ENCODE peak calls at places on chromosomes 2 and 18, in nine cellular contexts. O is GM23338, S is HCT116, E is GM23248, Q is PC-9, C is hepatocyte, L is MM.1S, I is Karpas-422, J is SK-N-SH. M is an unnamed sample.

GRCh38 chr2:209969692-209970091 is 32.7 kb upstream of the RPE start:
- DNase-seq in S (no peak), Q (no peak), E (no peak), I (no peak), L (no peak), O (no peak), C (no peak), J (no peak), M (no peak)

GRCh38 chr2:237712477-237713377 is 85.3 kb downstream of the LRRFIP1 start:
- DNase-seq in E (no peak), S (no peak), O (no peak), J (no peak), C (no peak), Q (no peak), L (no peak), I (no peak), M (no peak)

GRCh38 chr2:127508621-127509034 is 17.7 kb downstream of the IWS1 start:
- DNase-seq in L (no peak), C (peak; percentile 75), I (peak; percentile 83), S (peak; percentile 66), E (peak; percentile 100), Q (peak; percentile 62), O (no peak), J (peak; percentile 66), M (no peak)

GRCh38 chr2:60629801-60630385 is 76.4 kb upstream of the BCL11A start:
- DNase-seq in L (no peak), I (no peak), E (peak; percentile 30), C (no peak), S (no peak), Q (no peak), O (no peak), J (no peak), M (no peak)

GRCh38 chr2:148756292-148756975 is 111.9 kb downstream of the EPC2 start:
- DNase-seq in Q (no peak), J (no peak), S (no peak), O (no peak), I (no peak), L (no peak), E (peak; percentile 81), C (no peak), M (no peak)

GRCh38 chr2:28393115-28393836 is 618 bp downstream of the FOSL2 start:
- DNase-seq in I (peak; percentile 63), L (peak; percentile 50), Q (peak; percentile 56), O (peak; percentile 55), E (peak; percentile 88), C (peak; percentile 74), J (peak; percentile 80), S (no peak), M (no peak)

GRCh38 chr18:39863916-39864315 is 2091.1 kb upstream of the PIK3C3 start:
- DNase-seq in I (no peak), Q (no peak), O (no peak), S (no peak), E (no peak), C (no peak), J (no peak), L (no peak), M (no peak)

GRCh38 chr2:121999273-121999672 is 243.8 kb downstream of the TSN start:
- DNase-seq in Q (no peak), O (no peak), J (peak; percentile 82), S (no peak), I (no peak), C (peak; percentile 50), L (no peak), E (peak; percentile 42), M (no peak)

GRCh38 chr2:238945433-238946150 is 97.7 kb downstream of the TWIST2 start:
- DNase-seq in Q (no peak), I (peak; percentile 83), E (peak; percentile 83), J (no peak), S (peak; percentile 10), C (peak; percentile 76), O (peak; percentile 68), L (no peak), M (no peak)

GRCh38 chr2:196737046-196737445 is 62.4 kb downstream of the GTF3C3 start:
- DNase-seq in L (no peak), Q (no peak), O (no peak), E (no peak), S (no peak), I (no peak), C (no peak), J (no peak), M (no peak)

GRCh38 chr2:70936979-70937811 is 1.5 kb downstream of the ATP6V1B1 start:
- DNase-seq in S (no peak), I (no peak), Q (peak; percentile 82), E (no peak), L (no peak), C (peak; percentile 30), O (no peak), J (no peak), M (no peak)

GRCh38 chr2:210429403-210430137 is 47.0 kb downstream of the LANCL1 start:
- DNase-seq in E (no peak), I (peak; percentile 20), S (no peak), C (no peak), L (no peak), Q (no peak), J (no peak), O (no peak), M (no peak)

GRCh38 chr2:121104721-121105141 is 180.3 kb downstream of the TFCP2L1 start:
- DNase-seq in C (peak; percentile 34), Q (no peak), I (no peak), L (no peak), O (no peak), S (no peak), J (no peak), E (peak; percentile 43), M (no peak)

GRCh38 chr2:73896362-73897239 is 3.8 kb downstream of the ACTG2 start:
- DNase-seq in J (no peak), L (no peak), S (no peak), I (no peak), O (peak; percentile 13), C (no peak), Q (no peak), E (peak; percentile 93), M (no peak)

GRCh38 chr2:170747921-170748320 is 22.3 kb upstream of the ERICH2 start:
- DNase-seq in L (no peak), S (no peak), O (no peak), C (peak; percentile 46), J (no peak), Q (no peak), I (no peak), E (peak; percentile 52), M (no peak)

DNA sequence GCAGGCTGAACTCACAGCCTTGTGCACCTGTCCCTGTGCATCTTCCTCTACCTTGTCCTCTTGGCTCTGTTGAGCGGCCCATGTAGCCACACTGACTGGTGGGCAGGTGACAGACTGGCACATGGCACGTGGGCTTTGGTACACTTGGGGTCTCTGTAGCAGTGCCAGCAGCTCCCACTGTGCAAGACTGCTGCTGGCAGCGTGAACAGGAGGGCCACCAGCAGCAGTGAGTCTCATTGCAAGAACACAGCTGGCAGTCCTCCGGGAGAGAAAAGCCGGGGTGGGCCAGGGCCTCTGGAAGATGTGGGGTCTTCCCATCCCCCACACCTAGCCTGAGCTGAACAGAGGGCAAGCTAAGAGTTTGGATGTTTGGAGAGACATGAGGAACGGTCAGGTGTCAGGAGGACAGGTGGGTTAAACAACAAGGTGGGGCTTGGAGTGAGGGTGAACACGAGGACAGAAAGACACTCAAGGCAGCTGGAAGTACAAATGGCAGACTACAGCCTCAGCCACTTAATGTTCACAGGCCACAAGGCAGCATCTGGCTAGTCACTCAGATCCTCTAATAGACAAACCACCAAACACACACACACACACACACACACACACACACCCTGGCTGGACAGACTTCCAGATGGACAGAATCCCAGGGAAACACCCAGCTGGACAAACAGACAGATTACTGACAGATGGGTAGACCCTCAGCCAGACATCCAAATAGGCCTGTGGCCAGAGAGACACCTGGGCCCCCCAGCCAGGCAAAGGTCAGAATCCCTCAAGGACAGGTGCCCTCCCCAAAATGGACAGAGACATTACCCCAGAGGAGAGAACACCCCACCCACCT is 2.3 kb upstream of the PTPN18 start:
- DNase-seq in I (peak; percentile 56), L (no peak), J (no peak), O (no peak), C (no peak), E (no peak), S (no peak), Q (no peak), M (peak; percentile 46)
- H3K9me2 ChIP-seq in I (no peaks in the 10 kb centered on the region), L (no peaks in the 10 kb centered on the region), J (no peaks in the 10 kb centered on the region), O (no peaks in the 10 kb centered on the region), C (no peaks in the 10 kb centered on the region), E (no peaks in the 10 kb centered on the region), S (no peaks in the 10 kb centered on the region), Q (no peaks in the 10 kb centered on the region), M (no peaks in the 10 kb centered on the region)

DNA sequence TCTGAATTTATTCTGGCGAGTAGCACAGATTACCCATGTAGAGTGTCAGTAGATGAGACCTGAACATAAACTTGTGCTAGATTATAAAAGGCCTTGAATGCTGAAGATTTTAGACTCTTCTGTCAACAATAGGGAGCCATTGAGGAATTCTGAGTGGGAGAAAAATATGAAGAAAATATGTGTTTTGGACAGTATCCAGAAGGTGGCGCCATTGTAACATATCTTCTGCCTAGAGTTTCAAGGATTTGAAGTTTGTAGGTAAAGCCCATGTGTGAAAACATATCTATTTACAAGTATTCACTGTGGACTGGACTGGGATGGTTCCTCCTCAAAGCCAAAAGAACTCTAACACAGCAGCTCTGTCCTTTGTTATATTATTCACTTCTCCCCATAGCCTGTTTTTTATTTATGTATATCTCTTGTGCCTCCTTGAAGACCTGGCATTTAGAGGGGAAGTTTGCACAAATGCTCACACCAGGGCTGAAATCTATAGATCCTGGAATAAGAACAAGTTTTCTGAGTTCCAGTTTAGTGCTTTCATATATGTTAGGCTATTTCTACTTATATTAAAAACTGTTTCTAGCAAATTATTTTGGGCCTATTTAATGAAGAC is 124.9 kb downstream of the RDH14 start:
- DNase-seq in E (peak; percentile 70), I (peak; percentile 72), L (peak; percentile 53), O (peak; percentile 72), Q (peak; percentile 25), C (peak; percentile 79), S (peak; percentile 52), J (peak; percentile 21), M (peak; percentile 36)
- H3K9me2 ChIP-seq in E (no peaks in the 10 kb centered on the region), I (no peaks in the 10 kb centered on the region), L (no peaks in the 10 kb centered on the region), O (no peaks in the 10 kb centered on the region), Q (no peaks in the 10 kb centered on the region), C (no peaks in the 10 kb centered on the region), S (no peaks in the 10 kb centered on the region), J (no peaks in the 10 kb centered on the region), M (no peaks in the 10 kb centered on the region)

GRCh38 chr2:191245869-191246531 is 796 bp downstream of the MYO1B start:
- DNase-seq in E (peak; percentile 72), J (peak; percentile 79), Q (peak; percentile 49), O (peak; percentile 97), L (no peak), C (peak; percentile 87), I (no peak), S (peak; percentile 19), M (no peak)
- H3K9me2 ChIP-seq in E (no peaks in the 10 kb centered on the region), J (no peaks in the 10 kb centered on the region), Q (no peaks in the 10 kb centered on the region), O (no peaks in the 10 kb centered on the region), L (no peaks in the 10 kb centered on the region), C (no peaks in the 10 kb centered on the region), I (no peaks in the 10 kb centered on the region), S (no peaks in the 10 kb centered on the region), M (no peaks in the 10 kb centered on the region)

GRCh38 chr2:234494361-234495075 is 2.4 kb downstream of the ARL4C start:
- DNase-seq in C (peak; percentile 53), L (peak; percentile 23), J (no peak), S (no peak), E (peak; percentile 36), Q (peak; percentile 16), I (no peak), O (peak; percentile 58), M (peak; percentile 55)
- H3K9me2 ChIP-seq in C (no peaks in the 10 kb centered on the region), L (no peaks in the 10 kb centered on the region), J (no peaks in the 10 kb centered on the region), S (no peaks in the 10 kb centered on the region), E (no peaks in the 10 kb centered on the region), Q (no peaks in the 10 kb centered on the region), I (no peaks in the 10 kb centered on the region), O (no peaks in the 10 kb centered on the region), M (no peaks in the 10 kb centered on the region)